ENCODE peak calls at places on chromosomes 7 and 10, in ten cellular contexts. One of them, this sample, is unnamed.

GRCh38 chr10:60827791-60828488 is 49.7 kb downstream of the CDK1 start:
- DNase-seq in HepG2: peak; percentile 22
- DNase-seq in A549: no peak
- DNase-seq in pancreas: no peak
- DNase-seq in RWPE2: no peak
- DNase-seq in endodermal cell: no peak
- DNase-seq in right lobe of liver: no peak
- DNase-seq in OCI-LY7: no peak
- DNase-seq in psoas muscle: no peak
- DNase-seq in mucosa of descending colon: no peak
- DNase-seq in this sample: no peak

GRCh38 chr10:59801171-59801570 is 47.9 kb upstream of the MRLN start:
- DNase-seq in HepG2: no peak
- DNase-seq in psoas muscle: no peak
- DNase-seq in RWPE2: no peak
- DNase-seq in OCI-LY7: no peak
- DNase-seq in mucosa of descending colon: no peak
- DNase-seq in right lobe of liver: no peak
- DNase-seq in A549: no peak
- DNase-seq in pancreas: no peak
- DNase-seq in endodermal cell: no peak
- DNase-seq in this sample: no peak

GRCh38 chr7:22563621-22564241 is 63.7 kb upstream of the STEAP1B start:
- DNase-seq in RWPE2: no peak
- DNase-seq in psoas muscle: no peak
- DNase-seq in HepG2: no peak
- DNase-seq in pancreas: no peak
- DNase-seq in OCI-LY7: no peak
- DNase-seq in endodermal cell: peak; percentile 79
- DNase-seq in right lobe of liver: no peak
- DNase-seq in A549: no peak
- DNase-seq in mucosa of descending colon: no peak
- DNase-seq in this sample: no peak

GRCh38 chr10:102523250-102524029 is 19.7 kb downstream of the SUFU start:
- DNase-seq in mucosa of descending colon: no peak
- DNase-seq in A549: no peak
- DNase-seq in right lobe of liver: no peak
- DNase-seq in psoas muscle: peak; percentile 40
- DNase-seq in pancreas: no peak
- DNase-seq in OCI-LY7: no peak
- DNase-seq in endodermal cell: no peak
- DNase-seq in HepG2: peak; percentile 23
- DNase-seq in RWPE2: no peak
- DNase-seq in this sample: no peak

GRCh38 chr10:102389894-102390293 is 5.6 kb upstream of the NFKB2 start:
- DNase-seq in right lobe of liver: no peak
- DNase-seq in OCI-LY7: no peak
- DNase-seq in mucosa of descending colon: no peak
- DNase-seq in HepG2: no peak
- DNase-seq in pancreas: no peak
- DNase-seq in psoas muscle: no peak
- DNase-seq in RWPE2: no peak
- DNase-seq in endodermal cell: no peak
- DNase-seq in A549: no peak
- DNase-seq in this sample: no peak

GRCh38 chr10:70508912-70509366 is 30.4 kb downstream of the PALD1 start:
- DNase-seq in HepG2: no peak
- DNase-seq in pancreas: no peak
- DNase-seq in RWPE2: no peak
- DNase-seq in A549: no peak
- DNase-seq in mucosa of descending colon: no peak
- DNase-seq in endodermal cell: peak; percentile 69
- DNase-seq in right lobe of liver: no peak
- DNase-seq in OCI-LY7: peak; percentile 83
- DNase-seq in psoas muscle: peak; percentile 60
- DNase-seq in this sample: no peak

GRCh38 chr7:32937344-32938174 is 19.7 kb upstream of the FKBP9 start:
- DNase-seq in OCI-LY7: no peak
- DNase-seq in right lobe of liver: no peak
- DNase-seq in psoas muscle: peak; percentile 38
- DNase-seq in pancreas: no peak
- DNase-seq in HepG2: peak; percentile 40
- DNase-seq in RWPE2: no peak
- DNase-seq in A549: no peak
- DNase-seq in endodermal cell: no peak
- DNase-seq in mucosa of descending colon: no peak
- DNase-seq in this sample: peak; percentile 38

GRCh38 chr10:126373137-126373536 is 15.1 kb downstream of the ADAM12 start:
- DNase-seq in mucosa of descending colon: no peak
- DNase-seq in psoas muscle: no peak
- DNase-seq in pancreas: no peak
- DNase-seq in HepG2: no peak
- DNase-seq in RWPE2: no peak
- DNase-seq in endodermal cell: no peak
- DNase-seq in OCI-LY7: no peak
- DNase-seq in A549: no peak
- DNase-seq in right lobe of liver: no peak
- DNase-seq in this sample: no peak

DNA sequence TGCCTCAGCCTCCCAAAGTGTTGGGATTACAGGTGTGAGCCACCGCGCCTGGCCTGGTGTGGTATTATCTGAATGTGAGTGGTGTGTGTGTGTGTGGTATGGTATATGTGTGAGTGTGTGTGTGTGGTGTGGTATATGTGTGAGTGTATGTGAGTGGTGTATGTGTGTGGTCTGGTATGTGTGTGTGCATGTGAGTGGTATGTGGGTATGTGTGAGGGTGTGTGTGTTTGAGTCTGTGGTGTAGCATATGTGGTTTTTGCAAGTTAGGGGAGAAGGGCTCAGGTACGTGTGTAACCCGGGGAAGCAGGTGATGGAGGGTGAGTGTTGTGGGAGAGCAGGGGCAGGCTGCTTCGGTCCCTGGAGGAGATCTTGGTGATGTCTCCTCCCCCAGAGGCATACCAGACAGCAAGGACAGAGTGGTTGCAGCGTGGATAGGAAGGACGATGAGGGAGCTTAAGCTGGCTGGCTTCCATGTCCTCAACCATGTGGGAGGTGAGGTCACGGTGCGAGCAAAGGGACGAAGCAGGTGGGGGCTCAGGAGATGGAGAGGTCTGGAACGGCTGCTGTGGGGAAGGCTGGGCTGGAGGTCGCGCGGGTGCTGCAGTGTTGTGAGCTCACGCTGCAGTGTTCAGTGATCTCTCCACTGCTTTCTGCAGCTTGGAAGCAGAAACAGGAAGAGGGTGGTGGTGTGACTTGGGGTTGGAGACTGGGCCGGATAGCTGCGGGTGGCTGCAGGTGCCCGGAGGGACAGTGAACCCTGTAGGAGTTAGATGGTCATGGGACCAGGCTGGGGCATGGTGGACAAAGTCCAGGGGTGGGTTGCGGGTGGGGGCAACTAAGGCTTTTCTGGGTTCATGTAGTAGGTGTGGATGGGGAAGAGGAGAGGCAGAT is 5.0 kb downstream of the ZYX start:
- DNase-seq in endodermal cell: peak; percentile 49
- DNase-seq in A549: no peak
- DNase-seq in RWPE2: no peak
- DNase-seq in right lobe of liver: no peak
- DNase-seq in psoas muscle: no peak
- DNase-seq in mucosa of descending colon: no peak
- DNase-seq in pancreas: no peak
- DNase-seq in HepG2: no peak
- DNase-seq in OCI-LY7: no peak
- DNase-seq in this sample: no peak
- H3K4me3 ChIP-seq in endodermal cell: no peak overlapping the region
- H3K4me3 ChIP-seq in A549: no peak overlapping the region
- H3K4me3 ChIP-seq in RWPE2: no peak overlapping the region
- H3K4me3 ChIP-seq in right lobe of liver: no peak overlapping the region
- H3K4me3 ChIP-seq in psoas muscle: peak overlapping the region; percentile 2
- H3K4me3 ChIP-seq in mucosa of descending colon: no peak overlapping the region
- H3K4me3 ChIP-seq in pancreas: no peak overlapping the region
- H3K4me3 ChIP-seq in HepG2: no peak overlapping the region
- H3K4me3 ChIP-seq in OCI-LY7: no peak overlapping the region
- H3K4me3 ChIP-seq in this sample: no peak overlapping the region

DNA sequence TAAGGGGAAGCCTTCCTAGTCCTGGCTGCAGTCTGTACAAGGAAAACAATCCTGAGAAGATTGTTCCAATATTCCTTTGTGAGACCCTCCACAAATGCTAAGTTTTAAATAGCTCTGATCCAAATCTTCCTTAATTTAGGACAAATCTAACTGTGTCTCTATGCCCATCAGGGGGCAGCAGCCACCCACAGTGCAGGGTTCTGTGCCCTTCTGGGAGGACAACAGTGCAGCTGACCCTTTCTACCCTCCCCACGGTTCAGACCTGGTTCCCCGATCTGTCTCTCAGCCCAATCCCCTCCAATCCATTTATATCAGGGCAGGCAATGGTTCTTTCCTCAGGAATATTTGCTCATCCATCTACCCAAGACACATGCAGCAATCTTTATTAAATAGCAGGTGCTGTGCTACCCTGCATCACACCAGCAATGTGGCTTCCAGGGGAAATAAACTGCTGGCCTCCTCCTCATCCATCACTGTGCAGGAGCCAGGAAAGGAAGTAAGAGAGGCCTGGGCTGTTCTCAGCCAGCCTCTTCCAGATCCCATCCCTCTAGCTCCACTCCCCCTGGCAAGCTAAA is 4.0 kb upstream of the RBM28 start:
- DNase-seq in OCI-LY7: peak; percentile 49
- DNase-seq in psoas muscle: peak; percentile 58
- DNase-seq in RWPE2: no peak
- DNase-seq in endodermal cell: peak; percentile 78
- DNase-seq in HepG2: peak; percentile 50
- DNase-seq in mucosa of descending colon: no peak
- DNase-seq in A549: peak; percentile 63
- DNase-seq in pancreas: no peak
- DNase-seq in right lobe of liver: peak; percentile 54
- DNase-seq in this sample: no peak
- TF ChIP-seq CTCF in OCI-LY7: peak; percentile 82
- TF ChIP-seq CTCF in psoas muscle: peak; percentile 79
- TF ChIP-seq CTCF in RWPE2: peak; percentile 81
- TF ChIP-seq CTCF in endodermal cell: peak; percentile 80
- TF ChIP-seq CTCF in HepG2: peak; percentile 84
- TF ChIP-seq CTCF in mucosa of descending colon: no peak
- TF ChIP-seq CTCF in A549: peak; percentile 87
- TF ChIP-seq CTCF in pancreas: peak; percentile 29
- TF ChIP-seq CTCF in right lobe of liver: peak; percentile 63
- TF ChIP-seq CTCF in this sample: peak; percentile 37

GRCh38 chr7:150566572-150566971 is 618 bp upstream of the GIMAP4 start:
- DNase-seq in HepG2: no peak
- DNase-seq in A549: no peak
- DNase-seq in OCI-LY7: no peak
- DNase-seq in endodermal cell: no peak
- DNase-seq in pancreas: no peak
- DNase-seq in mucosa of descending colon: no peak
- DNase-seq in RWPE2: no peak
- DNase-seq in right lobe of liver: no peak
- DNase-seq in psoas muscle: no peak
- DNase-seq in this sample: no peak

GRCh38 chr7:150567846-150568245 is 656 bp downstream of the GIMAP4 start:
- DNase-seq in right lobe of liver: no peak
- DNase-seq in A549: no peak
- DNase-seq in endodermal cell: no peak
- DNase-seq in psoas muscle: no peak
- DNase-seq in RWPE2: no peak
- DNase-seq in mucosa of descending colon: no peak
- DNase-seq in HepG2: no peak
- DNase-seq in pancreas: no peak
- DNase-seq in OCI-LY7: no peak
- DNase-seq in this sample: no peak

GRCh38 chr7:150566123-150566522 is 1.1 kb upstream of the GIMAP4 start:
- DNase-seq in RWPE2: no peak
- DNase-seq in OCI-LY7: no peak
- DNase-seq in pancreas: no peak
- DNase-seq in psoas muscle: no peak
- DNase-seq in endodermal cell: no peak
- DNase-seq in HepG2: no peak
- DNase-seq in A549: no peak
- DNase-seq in right lobe of liver: no peak
- DNase-seq in mucosa of descending colon: no peak
- DNase-seq in this sample: no peak

GRCh38 chr7:150568714-150569113 is 1.5 kb downstream of the GIMAP4 start:
- DNase-seq in right lobe of liver: no peak
- DNase-seq in pancreas: no peak
- DNase-seq in A549: no peak
- DNase-seq in endodermal cell: no peak
- DNase-seq in RWPE2: no peak
- DNase-seq in OCI-LY7: no peak
- DNase-seq in psoas muscle: no peak
- DNase-seq in mucosa of descending colon: no peak
- DNase-seq in HepG2: no peak
- DNase-seq in this sample: no peak

GRCh38 chr7:150567168-150567567 is at the start of gene GIMAP4:
- DNase-seq in pancreas: no peak
- DNase-seq in endodermal cell: no peak
- DNase-seq in A549: no peak
- DNase-seq in right lobe of liver: no peak
- DNase-seq in psoas muscle: no peak
- DNase-seq in mucosa of descending colon: no peak
- DNase-seq in OCI-LY7: no peak
- DNase-seq in HepG2: no peak
- DNase-seq in RWPE2: no peak
- DNase-seq in this sample: no peak
- H3K4me1 ChIP-seq in pancreas: no peaks in the 10 kb centered on the region
- H3K4me1 ChIP-seq in endodermal cell: no peaks in the 10 kb centered on the region
- H3K4me1 ChIP-seq in A549: no peaks in the 10 kb centered on the region
- H3K4me1 ChIP-seq in right lobe of liver: no peaks in the 10 kb centered on the region
- H3K4me1 ChIP-seq in psoas muscle: no peaks in the 10 kb centered on the region
- H3K4me1 ChIP-seq in mucosa of descending colon: no peaks in the 10 kb centered on the region
- H3K4me1 ChIP-seq in OCI-LY7: no peaks in the 10 kb centered on the region
- H3K4me1 ChIP-seq in HepG2: no peaks in the 10 kb centered on the region
- H3K4me1 ChIP-seq in RWPE2: no peaks in the 10 kb centered on the region
- H3K4me1 ChIP-seq in this sample: peaks cover 8% of the 10 kb centered on the region

GRCh38 chr7:1720325-1720724 is 50.2 kb downstream of the ELFN1 start:
- DNase-seq in endodermal cell: no peak
- DNase-seq in right lobe of liver: no peak
- DNase-seq in RWPE2: no peak
- DNase-seq in mucosa of descending colon: no peak
- DNase-seq in psoas muscle: no peak
- DNase-seq in OCI-LY7: peak; percentile 44
- DNase-seq in A549: no peak
- DNase-seq in pancreas: no peak
- DNase-seq in HepG2: no peak
- DNase-seq in this sample: no peak

GRCh38 chr7:1717095-1717483 is 47.0 kb downstream of the ELFN1 start:
- DNase-seq in mucosa of descending colon: no peak
- DNase-seq in psoas muscle: no peak
- DNase-seq in OCI-LY7: no peak
- DNase-seq in pancreas: no peak
- DNase-seq in HepG2: no peak
- DNase-seq in right lobe of liver: no peak
- DNase-seq in RWPE2: no peak
- DNase-seq in A549: no peak
- DNase-seq in endodermal cell: no peak
- DNase-seq in this sample: no peak

GRCh38 chr7:1719913-1720312 is 49.8 kb downstream of the ELFN1 start:
- DNase-seq in psoas muscle: no peak
- DNase-seq in A549: no peak
- DNase-seq in HepG2: no peak
- DNase-seq in RWPE2: no peak
- DNase-seq in OCI-LY7: no peak
- DNase-seq in endodermal cell: no peak
- DNase-seq in mucosa of descending colon: no peak
- DNase-seq in right lobe of liver: no peak
- DNase-seq in pancreas: no peak
- DNase-seq in this sample: no peak

GRCh38 chr7:1716263-1717094 is 46.4 kb downstream of the ELFN1 start:
- DNase-seq in HepG2: peak; percentile 44
- DNase-seq in endodermal cell: no peak
- DNase-seq in A549: no peak
- DNase-seq in right lobe of liver: no peak
- DNase-seq in mucosa of descending colon: no peak
- DNase-seq in OCI-LY7: no peak
- DNase-seq in pancreas: no peak
- DNase-seq in psoas muscle: no peak
- DNase-seq in RWPE2: no peak
- DNase-seq in this sample: no peak

DNA sequence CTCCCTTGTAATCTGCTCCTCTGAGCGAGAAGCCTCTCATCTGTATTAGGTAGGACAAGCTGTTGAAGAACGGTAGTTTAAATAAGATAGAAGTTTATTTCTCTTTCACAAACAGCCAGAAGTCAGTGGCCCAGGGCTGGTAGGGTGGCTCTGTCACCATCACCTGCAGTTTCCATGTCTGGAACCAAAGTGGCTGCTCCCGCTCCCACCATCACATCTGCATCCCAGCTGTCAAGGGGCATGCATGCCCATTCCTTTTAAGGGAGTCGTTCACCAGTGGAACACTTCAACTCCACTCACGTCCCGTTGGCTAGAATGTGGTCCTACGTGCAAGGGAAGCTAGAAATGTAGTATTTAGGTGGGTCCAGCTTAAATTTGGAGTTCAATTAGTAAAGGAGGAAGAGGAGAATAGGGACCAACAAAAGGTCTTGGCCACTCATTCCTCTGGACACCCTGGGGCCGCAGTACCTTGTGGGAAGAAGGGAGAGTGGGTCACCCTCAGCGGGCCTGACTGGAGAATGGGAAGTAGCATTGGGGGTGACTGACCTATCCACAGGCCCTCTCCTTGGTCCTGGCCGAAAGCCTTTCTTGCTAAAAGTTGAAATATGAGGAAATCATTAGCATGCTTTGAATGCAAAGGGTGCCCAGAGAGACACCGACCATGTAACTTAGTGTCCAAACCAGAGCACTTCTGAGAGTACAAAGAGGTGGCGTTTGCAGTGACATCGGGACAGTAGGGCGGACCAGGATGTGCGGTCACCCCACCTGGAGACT is 48.0 kb downstream of the ELFN1 start:
- DNase-seq in pancreas: no peak
- DNase-seq in HepG2: no peak
- DNase-seq in mucosa of descending colon: no peak
- DNase-seq in A549: no peak
- DNase-seq in OCI-LY7: no peak
- DNase-seq in right lobe of liver: no peak
- DNase-seq in endodermal cell: no peak
- DNase-seq in RWPE2: no peak
- DNase-seq in psoas muscle: no peak
- DNase-seq in this sample: no peak
- H3K4me3 ChIP-seq in pancreas: no peak overlapping the region
- H3K4me3 ChIP-seq in HepG2: no peak overlapping the region
- H3K4me3 ChIP-seq in mucosa of descending colon: no peak overlapping the region
- H3K4me3 ChIP-seq in A549: no peak overlapping the region
- H3K4me3 ChIP-seq in OCI-LY7: no peak overlapping the region
- H3K4me3 ChIP-seq in right lobe of liver: no peak overlapping the region
- H3K4me3 ChIP-seq in endodermal cell: no peak overlapping the region
- H3K4me3 ChIP-seq in RWPE2: no peak overlapping the region
- H3K4me3 ChIP-seq in psoas muscle: no peak overlapping the region
- H3K4me3 ChIP-seq in this sample: no peak overlapping the region